ENCODE peak calls at places on chromosomes 6 and 20, in five cellular contexts. Y, T, N, C and J are unnamed samples.

GRCh38 chr6:139708342-139709199 is 334.1 kb upstream of the CITED2 start:
- DNase-seq in N (peak), T (no peak), Y (peak), C (peak), J (peak)

GRCh38 chr6:137867685-137868509 is 838 bp downstream of the TNFAIP3 start:
- DNase-seq in T (no peak), N (peak), C (peak), Y (peak), J (no peak)

GRCh38 chr20:63885264-63886053 is 9.5 kb upstream of the DNAJC5 start:
- DNase-seq in T (no peak), Y (no peak), N (no peak), C (no peak), J (no peak)

GRCh38 chr6:148037496-148037895 is 305.1 kb upstream of the SASH1 start:
- DNase-seq in N (no peak), Y (no peak), C (peak), T (no peak), J (peak)

GRCh38 chr6:139588076-139588639 is 213.7 kb upstream of the CITED2 start:
- DNase-seq in N (peak), Y (no peak), T (no peak), C (peak), J (peak)

GRCh38 chr6:19983374-19983773 is 146.2 kb downstream of the ID4 start:
- DNase-seq in N (no peak), C (no peak), Y (no peak), T (no peak), J (no peak)

GRCh38 chr20:56412949-56413348 is 889 bp downstream of the CASS4 start:
- DNase-seq in N (no peak), C (no peak), Y (no peak), T (no peak), J (no peak)

GRCh38 chr6:160667854-160668481 is 3.9 kb upstream of the LPA start:
- DNase-seq in N (peak), Y (no peak), C (no peak), T (peak), J (no peak)

GRCh38 chr20:33664762-33665144 is 2.0 kb upstream of the ACTL10 start:
- DNase-seq in Y (no peak), C (no peak), N (peak), T (peak), J (no peak)

GRCh38 chr20:38764563-38765355 is 16.5 kb downstream of the ACTR5 start:
- DNase-seq in T (no peak), Y (no peak), N (peak), C (peak), J (peak)

GRCh38 chr20:43800186-43800585 is 73.4 kb upstream of the GTSF1L start:
- DNase-seq in Y (no peak), C (no peak), T (no peak), N (no peak), J (no peak)

GRCh38 chr6:159929819-159930218 is 39.0 kb downstream of the MAS1 start:
- DNase-seq in C (no peak), Y (no peak), T (no peak), N (peak), J (no peak)

GRCh38 chr20:10225439-10226080 is 6.9 kb downstream of the SNAP25 start:
- DNase-seq in Y (no peak), T (peak), N (peak), C (peak), J (no peak)

GRCh38 chr20:8656335-8656734 is 412.6 kb upstream of the PLCB4 start:
- DNase-seq in Y (no peak), C (no peak), T (no peak), N (no peak), J (peak)

GRCh38 chr6:48610846-48611245 is 499.8 kb upstream of the PTCHD4 start:
- DNase-seq in N (no peak), T (no peak), C (peak), Y (no peak), J (peak)

GRCh38 chr6:2102966-2103365 is 142.4 kb downstream of the GMDS start:
- DNase-seq in T (no peak), N (no peak), C (no peak), Y (no peak), J (no peak)

GRCh38 chr6:150535151-150535816 is 64.4 kb upstream of the PLEKHG1 start:
- DNase-seq in N (no peak), Y (no peak), C (no peak), T (no peak), J (no peak)

GRCh38 chr6:84426002-84426705 is 198.7 kb upstream of the CEP162 start:
- DNase-seq in Y (no peak), N (no peak), T (peak), C (peak), J (no peak)

GRCh38 chr6:35181933-35182612 is 31.7 kb upstream of the SCUBE3 start:
- DNase-seq in C (peak), T (peak), Y (no peak), N (peak), J (peak)

GRCh38 chr6:88089708-88090107 is 42.1 kb downstream of the SPACA1 start:
- DNase-seq in N (no peak), Y (no peak), T (no peak), C (no peak), J (no peak)

DNA sequence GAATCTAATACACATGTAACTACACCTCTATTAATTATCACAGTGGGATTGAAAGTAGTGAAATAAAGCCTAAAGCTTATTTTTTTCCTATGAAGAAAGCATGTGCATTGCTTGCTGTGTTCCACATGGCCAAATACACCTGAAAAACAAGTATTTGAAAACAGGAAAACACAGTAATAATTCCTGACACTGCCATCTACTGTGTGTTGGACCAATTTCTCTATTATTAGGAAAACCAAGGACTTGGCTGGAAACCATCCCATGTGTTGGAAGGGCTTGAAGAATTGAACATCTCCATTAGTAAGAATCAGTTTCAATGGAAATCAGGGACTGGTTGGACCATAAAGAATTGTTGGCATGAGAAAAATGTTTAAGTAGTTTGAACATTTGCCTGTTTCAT is 124.0 kb downstream of the PHF3 start:
- DNase-seq in T (no peak), Y (no peak), C (no peak), N (no peak), J (peak)
- H2AFZ ChIP-seq in T (no peak), Y (no peak), C (no peak), N (no peak), J (no peak)

GRCh38 chr20:22232923-22233322 is 351.4 kb downstream of the FOXA2 start:
- DNase-seq in N (no peak), C (no peak), Y (no peak), T (no peak), J (no peak)
- H2AFZ ChIP-seq in N (no peak), C (no peak), Y (no peak), T (no peak), J (no peak)

DNA sequence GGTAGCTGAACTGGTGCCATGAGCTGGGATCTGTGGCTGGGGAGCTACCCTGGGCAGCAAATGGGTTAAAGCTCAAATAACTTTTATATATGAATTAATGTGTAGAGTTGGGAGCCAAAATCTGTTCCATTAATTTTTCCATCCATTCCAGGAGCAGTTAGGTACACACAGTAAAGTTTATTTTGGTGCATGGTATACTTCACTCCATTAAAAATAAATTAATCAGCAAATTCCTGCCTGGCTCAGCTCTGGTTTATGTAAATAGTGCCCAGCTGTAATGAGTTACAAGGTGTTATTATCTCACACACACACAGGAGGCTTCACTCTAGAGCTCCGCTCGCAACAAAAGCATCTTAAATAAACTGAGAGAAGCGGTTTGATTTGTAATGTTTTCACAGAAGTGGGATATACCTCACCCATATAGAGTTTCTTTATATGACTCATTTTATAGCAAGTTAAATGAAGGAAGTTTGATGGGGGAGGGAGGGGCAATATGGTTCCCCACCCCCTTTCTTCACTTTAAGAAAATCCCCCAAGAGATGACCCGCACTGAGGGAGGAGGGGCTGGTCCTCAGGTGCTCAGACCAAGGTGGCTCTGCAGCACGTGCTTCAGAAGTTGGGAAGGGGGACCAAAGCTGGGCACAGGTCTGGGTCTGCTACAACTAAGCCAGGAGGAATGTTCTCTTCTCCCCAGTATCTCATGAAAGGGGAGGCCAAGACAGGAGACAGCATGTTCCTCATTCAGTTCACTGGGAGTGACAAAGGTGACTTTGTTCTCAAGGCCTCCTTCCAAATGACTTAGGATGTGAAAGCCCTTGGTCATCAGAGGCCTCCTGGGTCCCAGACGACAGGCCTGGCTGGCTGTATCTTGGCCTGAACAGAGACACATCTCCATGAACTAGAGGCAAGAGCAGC is 10.5 kb upstream of the FAM83C start:
- DNase-seq in N (no peak), Y (no peak), T (no peak), C (peak), J (peak)
- H2AFZ ChIP-seq in N (no peak), Y (no peak), T (no peak), C (no peak), J (no peak)

GRCh38 chr6:28220164-28221133 is 4.6 kb upstream of the ZSCAN9 start:
- DNase-seq in N (peak), C (no peak), T (no peak), Y (no peak), J (peak)
- H2AFZ ChIP-seq in N (peak), C (peak), T (peak), Y (peak), J (no peak)

DNA sequence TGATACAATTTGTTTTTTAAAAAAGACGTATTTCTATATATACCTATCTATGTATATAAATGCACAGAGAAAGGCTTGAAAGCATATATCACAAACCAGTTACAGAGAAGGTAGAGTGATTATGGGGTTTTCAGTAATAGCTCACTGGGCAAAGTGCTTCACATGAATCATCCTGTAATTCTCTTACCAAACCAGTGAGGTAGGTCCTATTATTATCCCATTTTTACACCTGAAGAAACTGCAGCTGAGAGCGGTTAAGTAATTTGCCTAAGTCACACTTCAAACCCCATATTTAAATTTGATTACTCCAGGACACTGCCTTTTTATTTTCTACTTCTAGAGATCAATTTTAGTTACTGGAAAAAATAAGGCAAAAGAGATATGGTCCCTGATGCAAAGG is 4.4 kb downstream of the GSS start:
- DNase-seq in N (no peak), T (no peak), Y (no peak), C (no peak), J (no peak)
- H2AFZ ChIP-seq in N (no peak), T (no peak), Y (no peak), C (no peak), J (no peak)